ENCODE peak calls at places on chromosomes 6 and 20, in seven cellular contexts. T is endothelial cell of umbilical vein; H is CD4-positive, CD25-positive, alpha-beta regulatory T cell; Z is tibial artery; S is adrenal gland; N is CD8-positive, alpha-beta T cell; J is SK-N-SH. M is an unnamed sample. For H3K4me1 and H3K9me3, the result is how much of the 10 kb centered on the place peaks cover.

GRCh38 chr6:89615882-89616281 is 22.7 kb downstream of the LYRM2 start:
- DNase-seq in J (no peak), H (no peak), S (no peak), T (no peak), Z (no peak), N (no peak), M (no peak)

GRCh38 chr6:18263561-18264337 is 581 bp downstream of the DEK start:
- DNase-seq in H (peak), N (no peak), J (peak), S (peak), Z (peak), T (peak), M (peak)

GRCh38 chr6:14066782-14067406 is 50.7 kb upstream of the CD83 start:
- DNase-seq in T (peak), H (peak), J (peak), S (peak), Z (no peak), N (no peak), M (no peak)

GRCh38 chr6:41306187-41306854 is 19.8 kb upstream of the TREM1 start:
- DNase-seq in Z (no peak), H (peak), N (peak), S (peak), T (peak), J (peak), M (no peak)

GRCh38 chr6:139117734-139118133 is 17.1 kb upstream of the HECA start:
- DNase-seq in J (no peak), T (no peak), N (no peak), Z (no peak), S (no peak), H (no peak), M (no peak)

GRCh38 chr6:27078734-27079357 is 168.7 kb upstream of the PRSS16 start:
- DNase-seq in Z (no peak), H (peak), S (peak), T (peak), J (peak), N (no peak), M (no peak)

GRCh38 chr6:110590821-110591351 is 114.5 kb upstream of the SLC22A16 start:
- DNase-seq in T (no peak), H (no peak), S (no peak), Z (no peak), J (no peak), N (no peak), M (no peak)

GRCh38 chr6:34760108-34760507 is 2.8 kb downstream of the SNRPC start:
- DNase-seq in H (no peak), J (no peak), S (no peak), N (no peak), Z (no peak), T (no peak), M (no peak)

GRCh38 chr20:2149507-2149906 is 47.9 kb downstream of the STK35 start:
- DNase-seq in S (no peak), Z (no peak), N (no peak), T (no peak), J (no peak), H (no peak), M (no peak)

GRCh38 chr20:41526327-41526726 is 91.8 kb downstream of the CHD6 start:
- DNase-seq in S (no peak), H (no peak), Z (no peak), N (no peak), T (no peak), J (no peak), M (no peak)

GRCh38 chr20:3686867-3687321 is 5.1 kb upstream of the ADAM33 start:
- DNase-seq in N (no peak), S (peak), H (no peak), J (no peak), T (no peak), Z (peak), M (peak)

GRCh38 chr6:55827818-55828522 is 47.4 kb downstream of the BMP5 start:
- DNase-seq in T (no peak), J (no peak), N (no peak), Z (no peak), H (no peak), S (no peak), M (no peak)

GRCh38 chr20:58017237-58017969 is 211.1 kb downstream of the ANKRD60 start:
- DNase-seq in S (no peak), J (no peak), N (no peak), T (no peak), H (no peak), Z (peak), M (peak)

GRCh38 chr6:133724726-133725125 is 164.2 kb upstream of the TCF21 start:
- DNase-seq in Z (no peak), J (no peak), T (no peak), N (no peak), H (no peak), S (no peak), M (no peak)

GRCh38 chr6:90319044-90319443 is 22.4 kb upstream of the BACH2 start:
- DNase-seq in S (no peak), Z (no peak), T (no peak), H (no peak), J (no peak), N (no peak), M (no peak)

GRCh38 chr6:158050107-158050735 is 68.6 kb downstream of the SYNJ2 start:
- DNase-seq in T (no peak), N (no peak), J (no peak), Z (peak), S (no peak), H (no peak), M (no peak)

GRCh38 chr6:158047120-158047518 is 65.5 kb downstream of the SYNJ2 start:
- DNase-seq in S (peak), J (no peak), N (peak), H (no peak), Z (peak), T (no peak), M (peak)

GRCh38 chr6:158049055-158050028 is 67.7 kb downstream of the SYNJ2 start:
- DNase-seq in T (no peak), H (no peak), J (peak), Z (no peak), N (no peak), S (no peak), M (no peak)

GRCh38 chr6:158047563-158048323 is 66.1 kb downstream of the SYNJ2 start:
- DNase-seq in Z (peak), N (no peak), T (no peak), H (no peak), S (no peak), J (no peak), M (no peak)

DNA sequence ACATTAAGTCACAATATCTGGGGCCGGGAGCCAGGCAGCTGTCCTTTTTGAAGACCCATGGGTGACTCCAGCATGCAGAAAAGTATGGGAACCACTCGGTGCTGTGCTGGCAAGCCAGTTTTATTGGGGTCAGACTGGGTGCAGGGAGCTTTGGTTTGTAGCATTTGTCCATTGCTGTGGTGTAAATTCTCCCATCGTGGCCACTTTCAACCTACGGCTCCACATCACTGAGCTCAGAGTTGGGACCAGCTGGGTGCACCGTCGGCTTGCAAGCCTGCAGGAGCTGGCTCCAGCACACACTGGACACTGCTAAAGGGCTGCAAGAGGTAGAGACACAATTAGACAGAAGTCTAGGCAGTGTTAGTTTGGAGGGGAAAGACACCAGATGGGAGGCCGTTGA is 66.9 kb downstream of the SYNJ2 start:
- DNase-seq in N (no peak), S (no peak), Z (no peak), T (no peak), J (no peak), H (no peak), M (no peak)
- H3K4me1 ChIP-seq in N (under half), S (under half), Z (under half), T (under half), J (under half), H (under half), M (under half)

GRCh38 chr20:22581437-22582385 is 2.7 kb downstream of the FOXA2 start:
- DNase-seq in H (no peak), J (no peak), T (no peak), Z (no peak), S (no peak), N (no peak), M (no peak)
- H3K9me3 ChIP-seq in H (under half), J (under half), T (under half), Z (under half), S (under half), N (under half), M (under half)

DNA sequence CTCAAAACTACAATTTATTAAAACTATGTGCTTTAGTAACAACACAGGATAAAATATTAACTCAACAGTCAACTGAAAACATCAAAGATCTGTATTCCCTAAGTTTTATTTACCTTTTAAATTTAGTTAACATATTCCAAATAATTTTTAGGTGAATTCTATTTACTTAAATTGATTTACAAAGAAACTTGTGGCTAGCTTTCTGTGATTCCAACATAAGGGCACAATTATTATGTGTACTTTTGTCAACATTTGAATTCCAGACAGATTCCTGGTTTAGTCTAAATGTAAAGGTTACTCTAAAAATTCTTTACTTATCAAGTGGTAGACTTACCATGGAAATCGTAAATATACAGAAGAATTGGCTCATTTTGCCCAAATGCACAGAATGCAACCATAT is 70.7 kb downstream of the AHI1 start:
- DNase-seq in H (no peak), J (no peak), T (no peak), Z (no peak), N (no peak), S (no peak), M (no peak)
- H3K4me1 ChIP-seq in H (under half), J (under half), T (under half), Z (under half), N (under half), S (under half), M (under half)

GRCh38 chr6:71676298-71676697 is 210.1 kb upstream of the RIMS1 start:
- DNase-seq in H (no peak), Z (no peak), S (no peak), J (no peak), N (no peak), T (no peak), M (no peak)

GRCh38 chr6:71681234-71681867 is 205.0 kb upstream of the RIMS1 start:
- DNase-seq in J (no peak), S (no peak), Z (no peak), N (no peak), T (no peak), H (no peak), M (no peak)

GRCh38 chr6:71678081-71678480 is 208.3 kb upstream of the RIMS1 start:
- DNase-seq in S (no peak), J (no peak), T (no peak), N (no peak), H (no peak), Z (no peak), M (no peak)

GRCh38 chr6:71675386-71675785 is 211.0 kb upstream of the RIMS1 start:
- DNase-seq in N (no peak), T (no peak), S (no peak), H (no peak), J (no peak), Z (no peak), M (no peak)
- H3K9me3 ChIP-seq in N (under half), T (under half), S (under half), H (under half), J (under half), Z (under half), M (under half)

DNA sequence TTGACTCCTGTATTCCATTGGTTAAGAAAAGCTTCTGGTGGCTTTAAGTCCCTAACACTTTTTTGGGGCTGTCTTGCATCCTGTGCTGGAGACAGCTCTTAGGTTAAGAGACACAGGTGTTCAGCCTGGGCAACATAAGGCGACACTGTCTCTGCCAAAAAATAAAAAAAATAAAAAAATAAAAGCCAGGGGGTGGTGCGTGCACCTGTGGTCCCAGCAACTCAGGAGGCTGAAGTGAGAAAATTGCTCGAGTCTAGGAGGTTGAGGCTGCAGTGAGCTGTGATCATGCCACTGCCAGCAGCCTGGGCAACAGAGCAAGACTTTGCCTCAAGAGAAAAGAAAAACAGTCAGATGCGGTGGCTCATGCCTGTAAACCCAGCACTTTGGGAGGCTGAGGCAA is 55.6 kb upstream of the ZMYND8 start:
- DNase-seq in Z (no peak), S (no peak), J (no peak), H (no peak), N (no peak), T (no peak), M (no peak)
- H3K4me1 ChIP-seq in Z (under half), S (under half), J (under half), H (under half), N (under half), T (under half), M (under half)

DNA sequence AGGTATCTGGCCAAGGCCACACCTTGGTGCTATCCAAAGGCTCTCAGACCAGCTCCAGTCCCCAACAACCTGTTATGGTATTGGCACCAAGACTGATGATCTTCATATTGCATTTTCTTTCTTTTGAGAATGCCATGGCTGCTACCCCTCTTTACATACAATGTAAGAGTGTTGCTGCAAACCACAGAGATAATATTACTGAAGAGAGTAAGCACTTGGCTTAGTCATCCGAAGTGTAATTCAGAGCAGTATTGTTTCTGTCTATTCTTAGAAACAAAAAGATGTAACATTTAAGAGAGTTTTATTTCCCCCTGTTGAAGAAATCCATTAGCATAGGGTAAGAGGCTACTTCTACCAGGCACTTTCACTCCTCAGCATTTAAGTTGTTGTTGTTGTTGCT is 212.5 kb downstream of the C6orf118 start:
- DNase-seq in S (no peak), H (no peak), T (no peak), J (no peak), N (no peak), Z (no peak), M (no peak)
- H3K9me3 ChIP-seq in S (under half), H (under half), T (under half), J (under half), N (under half), Z (under half), M (under half)

DNA sequence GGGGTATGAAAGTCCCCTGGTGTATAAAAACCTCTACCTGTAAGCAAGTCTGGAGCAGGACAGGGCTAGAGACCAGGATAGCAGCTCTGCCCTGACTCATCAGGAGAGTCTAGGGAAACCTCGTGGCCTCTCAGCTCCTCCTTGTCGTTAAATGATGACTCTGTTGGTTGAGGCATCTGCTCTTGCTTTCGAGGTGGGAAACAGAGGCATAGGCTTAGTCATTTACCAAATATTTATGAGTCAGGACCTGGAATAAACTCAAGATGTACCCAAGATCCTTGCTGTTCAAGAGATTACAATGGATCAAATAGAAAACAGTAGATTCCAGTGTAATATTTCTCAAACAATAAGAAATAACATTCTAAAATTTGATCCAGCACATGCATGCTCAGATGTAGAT is 5.5 kb downstream of the MANBAL start:
- DNase-seq in N (no peak), J (no peak), T (peak), H (no peak), S (peak), Z (no peak), M (no peak)
- H3K4me1 ChIP-seq in N (under half), J (under half), T (under half), H (under half), S (under half), Z (half or more), M (half or more)

GRCh38 chr6:6169141-6169540 is 151.3 kb downstream of the F13A1 start:
- DNase-seq in Z (no peak), J (no peak), H (no peak), N (no peak), S (no peak), T (no peak), M (no peak)

GRCh38 chr6:6166064-6166463 is 154.4 kb downstream of the F13A1 start:
- DNase-seq in T (no peak), J (no peak), H (no peak), N (no peak), S (no peak), Z (no peak), M (no peak)

DNA sequence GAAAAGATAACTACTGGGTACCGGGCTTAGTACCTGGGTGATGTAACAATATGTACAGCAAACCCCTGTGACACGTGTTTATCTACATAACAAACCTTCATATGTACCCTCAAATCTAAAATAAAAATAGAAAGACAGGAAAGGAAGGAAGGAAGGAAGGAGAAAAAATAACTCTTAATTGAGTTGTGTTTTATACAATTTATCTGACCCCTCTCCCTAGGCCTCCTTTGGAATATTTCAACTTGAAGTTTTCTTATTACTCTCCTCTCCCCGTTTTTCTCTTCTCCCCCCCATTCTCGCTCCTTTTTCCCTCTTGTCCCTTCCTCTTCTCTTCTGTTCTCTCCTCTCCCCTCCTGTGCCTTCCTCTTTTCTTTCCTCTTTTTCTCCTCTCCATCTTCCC is 156.1 kb downstream of the F13A1 start:
- DNase-seq in S (no peak), T (no peak), J (no peak), Z (no peak), H (no peak), N (no peak), M (no peak)
- H3K9me3 ChIP-seq in S (under half), T (under half), J (under half), Z (under half), H (under half), N (under half), M (under half)

M was measured in ascending aorta.